ENCODE peak calls at places on chromosomes 2 and 18, in four cellular contexts. One of them, this sample, is unnamed.

GRCh38 chr2:218028189-218028495 is 25.3 kb upstream of the TNS1 start:
- DNase-seq in stomach: peak
- DNase-seq in fibroblast of lung: no peak
- DNase-seq in breast epithelium: no peak
- DNase-seq in this sample: no peak

GRCh38 chr18:73758446-73758845 is 389.2 kb downstream of the FBXO15 start:
- DNase-seq in stomach: no peak
- DNase-seq in fibroblast of lung: no peak
- DNase-seq in breast epithelium: no peak
- DNase-seq in this sample: no peak

GRCh38 chr2:84816426-84817026 is 64.4 kb downstream of the TRABD2A start:
- DNase-seq in stomach: no peak
- DNase-seq in fibroblast of lung: no peak
- DNase-seq in breast epithelium: no peak
- DNase-seq in this sample: no peak

GRCh38 chr2:64221935-64222334 is 77.7 kb upstream of the PELI1 start:
- DNase-seq in stomach: no peak
- DNase-seq in fibroblast of lung: no peak
- DNase-seq in breast epithelium: no peak
- DNase-seq in this sample: no peak

GRCh38 chr2:240179941-240180666 is 39.6 kb upstream of the OTOS start:
- DNase-seq in stomach: no peak
- DNase-seq in fibroblast of lung: no peak
- DNase-seq in breast epithelium: no peak
- DNase-seq in this sample: no peak

GRCh38 chr2:219335373-219335786 is 2.8 kb upstream of the RESP18 start:
- DNase-seq in stomach: no peak
- DNase-seq in fibroblast of lung: no peak
- DNase-seq in breast epithelium: no peak
- DNase-seq in this sample: no peak

GRCh38 chr2:42770288-42771131 is 6.6 kb upstream of the OXER1 start:
- DNase-seq in stomach: peak
- DNase-seq in fibroblast of lung: peak
- DNase-seq in breast epithelium: no peak
- DNase-seq in this sample: peak

GRCh38 chr2:141362311-141362710 is 768.5 kb downstream of the LRP1B start:
- DNase-seq in stomach: no peak
- DNase-seq in fibroblast of lung: no peak
- DNase-seq in breast epithelium: no peak
- DNase-seq in this sample: no peak

GRCh38 chr18:12754511-12754910 is 51.7 kb downstream of the PSMG2 start:
- DNase-seq in stomach: no peak
- DNase-seq in fibroblast of lung: no peak
- DNase-seq in breast epithelium: no peak
- DNase-seq in this sample: no peak

GRCh38 chr2:241636983-241637232 is at the start of gene THAP4:
- DNase-seq in stomach: peak
- DNase-seq in fibroblast of lung: no peak
- DNase-seq in breast epithelium: no peak
- DNase-seq in this sample: no peak

GRCh38 chr18:28108801-28109200 is 68.1 kb downstream of the CDH2 start:
- DNase-seq in stomach: no peak
- DNase-seq in fibroblast of lung: peak
- DNase-seq in breast epithelium: no peak
- DNase-seq in this sample: no peak

GRCh38 chr2:232593931-232594330 is 39.5 kb upstream of the EFHD1 start:
- DNase-seq in stomach: no peak
- DNase-seq in fibroblast of lung: no peak
- DNase-seq in breast epithelium: no peak
- DNase-seq in this sample: no peak

DNA sequence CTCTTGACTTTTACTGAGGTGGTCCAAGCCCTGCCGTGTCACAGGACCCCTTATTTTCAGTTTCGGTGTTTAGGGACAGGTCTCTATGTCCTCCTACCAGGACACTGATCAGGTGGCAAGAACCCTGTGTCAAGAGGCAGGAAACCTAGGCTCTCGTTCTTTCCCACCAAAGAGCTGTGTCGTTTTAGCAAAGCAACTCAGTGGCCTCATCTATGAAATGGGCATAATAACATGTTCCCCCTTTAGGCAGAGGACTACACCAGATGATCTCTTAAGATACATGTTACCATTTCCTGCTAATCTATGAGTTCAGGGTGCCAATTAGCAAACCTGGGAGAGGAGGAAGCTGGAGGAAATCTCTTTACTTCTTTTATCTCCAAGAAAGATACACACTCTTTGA is 1.9 kb downstream of the RAB31 start:
- DNase-seq in stomach: no peak
- DNase-seq in fibroblast of lung: no peak
- DNase-seq in breast epithelium: no peak
- DNase-seq in this sample: no peak
- H3K4me3 ChIP-seq in stomach: peak
- H3K4me3 ChIP-seq in fibroblast of lung: peak
- H3K4me3 ChIP-seq in breast epithelium: peak
- H3K4me3 ChIP-seq in this sample: peak

GRCh38 chr2:178419123-178419522 is 31.9 kb downstream of the PRKRA start:
- DNase-seq in stomach: no peak
- DNase-seq in fibroblast of lung: no peak
- DNase-seq in breast epithelium: no peak
- DNase-seq in this sample: peak
- TF ChIP-seq CTCF in stomach: no peak
- TF ChIP-seq CTCF in fibroblast of lung: peak
- TF ChIP-seq CTCF in breast epithelium: peak
- TF ChIP-seq CTCF in this sample: peak

DNA sequence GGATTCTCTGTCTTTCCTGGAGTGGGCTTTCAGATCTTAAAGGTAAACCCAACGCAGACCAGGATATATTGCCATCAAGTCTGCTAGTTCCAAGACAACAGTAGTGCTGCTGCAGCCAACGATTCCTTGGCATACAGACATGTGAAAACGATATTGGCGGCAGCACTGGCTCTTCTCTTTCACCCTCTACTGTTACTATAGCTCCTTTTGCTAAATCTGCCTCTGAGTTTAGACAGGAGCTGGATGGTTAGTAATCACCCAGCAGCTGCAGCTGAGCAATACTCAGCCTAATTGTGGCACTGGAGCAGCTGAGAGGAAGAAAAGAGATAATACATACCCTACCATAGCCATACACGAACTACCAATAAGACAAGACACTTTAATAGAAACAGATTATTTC is 4.0 kb downstream of the YES1 start:
- DNase-seq in stomach: no peak
- DNase-seq in fibroblast of lung: peak
- DNase-seq in breast epithelium: no peak
- DNase-seq in this sample: no peak
- H3K4me3 ChIP-seq in stomach: no peak
- H3K4me3 ChIP-seq in fibroblast of lung: no peak
- H3K4me3 ChIP-seq in breast epithelium: no peak
- H3K4me3 ChIP-seq in this sample: no peak

GRCh38 chr2:26471278-26471677 is 6.6 kb downstream of the OTOF start:
- DNase-seq in stomach: no peak
- DNase-seq in fibroblast of lung: no peak
- DNase-seq in breast epithelium: no peak
- DNase-seq in this sample: no peak
- TF ChIP-seq CTCF in stomach: no peak
- TF ChIP-seq CTCF in fibroblast of lung: no peak
- TF ChIP-seq CTCF in breast epithelium: no peak
- TF ChIP-seq CTCF in this sample: no peak